ENCODE peak calls at places on chromosomes 3 and 15, in four cellular contexts. W is Panc1, U is heart left ventricle, B is tibial artery. C is an unnamed sample.

GRCh38 chr3:52507359-52507758 is 12.2 kb downstream of the STAB1 start:
- DNase-seq in W (no peak), U (no peak), B (no peak), C (no peak)

GRCh38 chr15:40871749-40872617 is 2.1 kb downstream of the RHOV start:
- DNase-seq in W (no peak), U (no peak), B (no peak), C (peak; percentile 85)

GRCh38 chr15:80031841-80032240 is 27.6 kb upstream of the ZFAND6 start:
- DNase-seq in W (no peak), U (no peak), B (no peak), C (no peak)

GRCh38 chr3:70982700-70983140 is 600.8 kb downstream of the FOXP1 start:
- DNase-seq in W (peak; percentile 38), U (peak; percentile 43), B (peak; percentile 82), C (peak; percentile 51)

GRCh38 chr3:66075281-66075680 is 36.6 kb upstream of the MAGI1 start:
- DNase-seq in W (no peak), U (no peak), B (no peak), C (no peak)

GRCh38 chr3:144085964-144086363 is 114.3 kb downstream of the DIPK2A start:
- DNase-seq in W (no peak), U (no peak), B (no peak), C (no peak)

GRCh38 chr3:189862385-189863023 is 231.3 kb downstream of the TP63 start:
- DNase-seq in W (no peak), U (no peak), B (no peak), C (no peak)

GRCh38 chr3:65785065-65785645 is 253.6 kb downstream of the MAGI1 start:
- DNase-seq in W (peak; percentile 12), U (no peak), B (no peak), C (no peak)

GRCh38 chr3:186985713-186986364 is 55.5 kb downstream of the ST6GAL1 start:
- DNase-seq in W (no peak), U (no peak), B (no peak), C (no peak)

GRCh38 chr3:36792342-36792741 is 28.0 kb upstream of the DCLK3 start:
- DNase-seq in W (peak; percentile 5), U (no peak), B (no peak), C (no peak)

GRCh38 chr15:81548350-81549116 is 174.5 kb upstream of the TMC3 start:
- DNase-seq in W (no peak), U (no peak), B (no peak), C (no peak)

DNA sequence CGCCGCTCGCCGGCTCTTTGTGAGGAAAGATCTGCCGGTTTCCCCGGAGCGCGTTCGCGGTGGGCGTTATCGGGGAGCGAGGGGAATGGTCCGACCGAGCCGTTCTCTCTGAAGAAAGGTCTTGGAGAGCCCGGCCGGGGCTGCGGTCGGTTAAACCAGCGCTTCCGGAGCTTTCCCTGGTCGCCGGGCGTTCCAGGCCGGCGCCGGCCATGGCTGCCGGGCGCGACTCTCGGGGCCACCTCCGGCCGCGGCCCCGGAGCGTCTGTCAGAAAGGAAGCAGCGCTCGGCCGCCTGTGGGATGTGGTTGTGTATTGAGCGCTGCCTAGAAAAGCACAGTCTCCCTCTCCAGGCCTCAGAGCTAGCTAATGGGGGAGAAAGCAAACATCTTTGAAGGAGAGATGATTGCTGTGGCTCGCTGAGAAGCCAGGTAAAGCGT is 731 bp downstream of the FYTTD1 start:
- DNase-seq in W (no peak), U (peak; percentile 59), B (peak; percentile 79), C (peak; percentile 72)
- H3K4me3 ChIP-seq in W (peak overlapping the region; percentile 86), U (peak overlapping the region; percentile 93), B (peak overlapping the region; percentile 76), C (peak overlapping the region; percentile 91)

DNA sequence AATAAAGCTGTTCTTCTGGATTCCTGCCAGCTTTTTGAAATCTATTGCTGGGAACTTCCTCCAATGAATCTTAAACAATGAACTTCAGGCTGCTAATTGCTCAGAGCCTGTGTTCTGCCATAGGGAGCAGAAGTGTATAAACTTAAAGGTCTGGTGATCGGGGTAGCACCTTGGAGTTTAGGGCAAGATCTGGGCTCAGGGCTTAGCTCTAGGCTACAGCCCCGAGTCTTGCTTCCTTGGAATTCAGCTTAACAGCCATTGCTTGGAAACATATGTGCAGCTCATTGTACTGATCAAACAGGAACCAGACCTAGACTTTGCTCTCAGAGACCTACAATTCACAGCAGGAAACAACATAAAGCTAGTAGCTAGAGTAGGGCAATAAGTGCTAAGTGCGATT is 1.5 kb downstream of the ARL14 start:
- DNase-seq in W (no peak), U (no peak), B (no peak), C (no peak)
- H3K27ac ChIP-seq in W (peak overlapping the region; percentile 99), U (no peak overlapping the region), B (no peak overlapping the region), C (peak overlapping the region; percentile 84)

GRCh38 chr3:9420850-9421549 is 23.6 kb downstream of the SETD5 start:
- DNase-seq in W (no peak), U (no peak), B (no peak), C (no peak)

GRCh38 chr3:9428411-9428810 is 31.0 kb downstream of the SETD5 start:
- DNase-seq in W (no peak), U (no peak), B (no peak), C (no peak)

DNA sequence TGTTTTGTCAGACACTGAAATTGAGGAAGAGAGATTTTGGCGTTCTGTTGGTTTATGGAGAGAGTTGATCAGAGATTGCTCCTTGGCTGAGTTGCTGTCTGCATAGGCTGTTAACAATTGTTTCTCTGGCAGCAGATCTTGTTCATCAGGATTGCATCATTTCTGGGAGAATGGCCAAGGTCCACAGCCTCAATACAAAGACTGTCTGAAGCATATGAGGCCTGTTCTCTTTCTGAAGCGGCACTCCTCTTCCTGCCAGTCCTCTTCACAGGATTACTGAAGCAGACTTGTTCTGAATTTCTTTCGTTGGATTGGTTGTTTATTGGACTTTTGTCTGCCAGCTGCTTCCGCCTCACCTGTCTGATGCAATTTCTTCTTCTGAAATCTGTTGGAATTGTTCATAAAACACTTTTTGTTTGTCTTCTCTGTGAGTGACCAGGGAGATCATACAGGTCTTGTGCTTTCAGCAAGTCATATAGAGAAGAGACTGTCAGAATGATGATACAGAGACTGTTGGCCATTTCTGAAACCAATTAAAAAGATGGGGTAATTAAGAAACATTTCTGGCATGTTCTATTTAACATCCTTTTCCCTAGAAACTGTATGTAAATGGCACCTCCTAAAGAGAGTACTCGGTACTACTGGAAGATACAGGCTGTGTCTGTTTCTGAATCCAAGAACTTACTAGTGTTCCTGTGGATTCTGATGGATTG is 25.5 kb downstream of the SETD5 start:
- DNase-seq in W (peak; percentile 85), U (peak; percentile 86), B (peak; percentile 86), C (peak; percentile 87)
- H3K4me3 ChIP-seq in W (peak overlapping the region; percentile 37), U (no peak overlapping the region), B (no peak overlapping the region), C (no peak overlapping the region)

GRCh38 chr15:74656935-74657535 is 38.8 kb downstream of the EDC3 start:
- DNase-seq in W (no peak), U (no peak), B (no peak), C (no peak)

GRCh38 chr15:74655424-74655823 is 39.8 kb downstream of the CLK3 start:
- DNase-seq in W (no peak), U (no peak), B (no peak), C (no peak)

GRCh38 chr15:74657846-74658245 is 38.0 kb downstream of the EDC3 start:
- DNase-seq in W (no peak), U (no peak), B (no peak), C (no peak)

GRCh38 chr15:74651251-74651741 is 35.7 kb downstream of the CLK3 start:
- DNase-seq in W (no peak), U (no peak), B (no peak), C (no peak)

GRCh38 chr15:74653426-74654082 is 37.9 kb downstream of the CLK3 start:
- DNase-seq in W (no peak), U (peak; percentile 45), B (no peak), C (peak; percentile 63)
- H3K27ac ChIP-seq in W (no peak overlapping the region), U (no peak overlapping the region), B (no peak overlapping the region), C (peak overlapping the region; percentile 55)

GRCh38 chr3:172044833-172045585 is 5.6 kb downstream of the FNDC3B start:
- DNase-seq in W (no peak), U (no peak), B (no peak), C (no peak)

GRCh38 chr3:172051310-172051956 is 12.1 kb downstream of the FNDC3B start:
- DNase-seq in W (no peak), U (no peak), B (no peak), C (no peak)

GRCh38 chr3:172048599-172048998 is 9.2 kb downstream of the FNDC3B start:
- DNase-seq in W (no peak), U (no peak), B (no peak), C (no peak)

GRCh38 chr3:172046268-172046915 is 7.0 kb downstream of the FNDC3B start:
- DNase-seq in W (no peak), U (no peak), B (no peak), C (no peak)

DNA sequence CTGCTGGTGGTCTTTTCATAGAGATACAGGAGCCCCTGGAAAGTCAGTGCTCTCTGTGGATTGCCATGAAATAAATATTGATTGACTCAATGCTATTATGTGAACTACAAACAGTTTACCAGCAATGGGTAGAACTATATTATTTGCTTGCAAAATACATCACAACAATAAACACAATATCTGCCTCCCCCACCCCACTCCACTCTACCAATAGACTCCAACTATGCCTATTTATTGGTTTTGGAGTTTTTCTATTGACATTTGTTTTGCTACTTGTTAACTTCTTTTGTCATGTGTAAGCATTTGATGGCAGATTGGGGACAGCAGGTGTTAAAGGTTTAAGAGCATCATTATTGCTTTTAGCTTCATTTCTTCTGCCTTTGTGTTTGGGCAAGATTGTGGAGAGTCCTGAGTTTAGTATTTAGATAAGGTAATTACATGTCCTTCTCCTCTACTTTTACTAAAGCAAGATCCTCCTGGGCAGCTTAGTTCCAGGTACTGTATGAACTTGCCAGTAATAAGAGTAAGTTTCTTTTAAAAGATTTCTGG is 8.3 kb downstream of the FNDC3B start:
- DNase-seq in W (no peak), U (no peak), B (no peak), C (no peak)
- H3K4me3 ChIP-seq in W (no peak overlapping the region), U (no peak overlapping the region), B (no peak overlapping the region), C (no peak overlapping the region)